ENCODE peak calls at places on chromosome 13, in four cellular contexts. One of them, this sample, is unnamed.

GRCh38 chr13:34578471-34578870 is 363.6 kb upstream of the NBEA start:
- DNase-seq in cardiac fibroblast: peak
- DNase-seq in body of pancreas: no peak
- DNase-seq in AG09309: no peak
- DNase-seq in this sample: peak

GRCh38 chr13:112952759-112953541 is 16.1 kb upstream of the MCF2L start:
- DNase-seq in cardiac fibroblast: no peak
- DNase-seq in body of pancreas: no peak
- DNase-seq in AG09309: no peak
- DNase-seq in this sample: no peak

GRCh38 chr13:114119196-114119595 is 13.2 kb downstream of the RASA3 start:
- DNase-seq in cardiac fibroblast: peak
- DNase-seq in body of pancreas: no peak
- DNase-seq in AG09309: no peak
- DNase-seq in this sample: peak

GRCh38 chr13:31898383-31899071 is 133.0 kb upstream of the FRY start:
- DNase-seq in cardiac fibroblast: no peak
- DNase-seq in body of pancreas: no peak
- DNase-seq in AG09309: no peak
- DNase-seq in this sample: no peak

GRCh38 chr13:80584785-80585184 is 243.9 kb upstream of the SPRY2 start:
- DNase-seq in cardiac fibroblast: no peak
- DNase-seq in body of pancreas: no peak
- DNase-seq in AG09309: no peak
- DNase-seq in this sample: no peak

GRCh38 chr13:25803626-25804025 is 248.2 kb downstream of the SHISA2 start:
- DNase-seq in cardiac fibroblast: no peak
- DNase-seq in body of pancreas: no peak
- DNase-seq in AG09309: no peak
- DNase-seq in this sample: no peak

GRCh38 chr13:37870895-37871550 is 1.5 kb upstream of the TRPC4 start:
- DNase-seq in cardiac fibroblast: peak
- DNase-seq in body of pancreas: no peak
- DNase-seq in AG09309: no peak
- DNase-seq in this sample: peak

GRCh38 chr13:35630551-35631275 is 154.2 kb upstream of the MAB21L1 start:
- DNase-seq in cardiac fibroblast: peak
- DNase-seq in body of pancreas: no peak
- DNase-seq in AG09309: peak
- DNase-seq in this sample: peak

GRCh38 chr13:53941588-53942190 is 913.1 kb downstream of the OLFM4 start:
- DNase-seq in cardiac fibroblast: no peak
- DNase-seq in body of pancreas: no peak
- DNase-seq in AG09309: no peak
- DNase-seq in this sample: no peak

GRCh38 chr13:39349391-39349790 is 253.6 kb downstream of the LHFPL6 start:
- DNase-seq in cardiac fibroblast: no peak
- DNase-seq in body of pancreas: no peak
- DNase-seq in AG09309: no peak
- DNase-seq in this sample: no peak

GRCh38 chr13:27783111-27783510 is 9.2 kb upstream of the GSX1 start:
- DNase-seq in cardiac fibroblast: peak
- DNase-seq in body of pancreas: peak
- DNase-seq in AG09309: no peak
- DNase-seq in this sample: peak

GRCh38 chr13:39037410-39037879 is 444 bp downstream of the PROSER1 start:
- DNase-seq in cardiac fibroblast: no peak
- DNase-seq in body of pancreas: no peak
- DNase-seq in AG09309: no peak
- DNase-seq in this sample: peak

GRCh38 chr13:26184791-26185250 is 37.3 kb downstream of the RNF6 start:
- DNase-seq in cardiac fibroblast: peak
- DNase-seq in body of pancreas: peak
- DNase-seq in AG09309: peak
- DNase-seq in this sample: peak

GRCh38 chr13:97058896-97059295 is 64.6 kb upstream of the OXGR1 start:
- DNase-seq in cardiac fibroblast: no peak
- DNase-seq in body of pancreas: no peak
- DNase-seq in AG09309: no peak
- DNase-seq in this sample: no peak

GRCh38 chr13:38394777-38395504 is 45.3 kb downstream of the UFM1 start:
- DNase-seq in cardiac fibroblast: no peak
- DNase-seq in body of pancreas: no peak
- DNase-seq in AG09309: peak
- DNase-seq in this sample: peak

GRCh38 chr13:114100446-114101320 is 31.7 kb downstream of the RASA3 start:
- DNase-seq in cardiac fibroblast: peak
- DNase-seq in body of pancreas: peak
- DNase-seq in AG09309: no peak
- DNase-seq in this sample: no peak

GRCh38 chr13:113742000-113742441 is 17.0 kb upstream of the TMEM255B start:
- DNase-seq in cardiac fibroblast: peak
- DNase-seq in body of pancreas: no peak
- DNase-seq in AG09309: no peak
- DNase-seq in this sample: peak

GRCh38 chr13:41465215-41465907 is 8.0 kb downstream of the RGCC start:
- DNase-seq in cardiac fibroblast: peak
- DNase-seq in body of pancreas: no peak
- DNase-seq in AG09309: peak
- DNase-seq in this sample: peak

GRCh38 chr13:20489185-20489820 is 36.4 kb downstream of the CRYL1 start:
- DNase-seq in cardiac fibroblast: peak
- DNase-seq in body of pancreas: peak
- DNase-seq in AG09309: no peak
- DNase-seq in this sample: no peak
- TF ChIP-seq CTCF in cardiac fibroblast: no peak
- TF ChIP-seq CTCF in body of pancreas: peak
- TF ChIP-seq CTCF in AG09309: peak
- TF ChIP-seq CTCF in this sample: peak

GRCh38 chr13:78997902-78998654 is 339.1 kb upstream of the OBI1 start:
- DNase-seq in cardiac fibroblast: no peak
- DNase-seq in body of pancreas: no peak
- DNase-seq in AG09309: no peak
- DNase-seq in this sample: no peak
- H3K4me3 ChIP-seq in cardiac fibroblast: no peak
- H3K4me3 ChIP-seq in body of pancreas: no peak
- H3K4me3 ChIP-seq in AG09309: no peak
- H3K4me3 ChIP-seq in this sample: no peak

DNA sequence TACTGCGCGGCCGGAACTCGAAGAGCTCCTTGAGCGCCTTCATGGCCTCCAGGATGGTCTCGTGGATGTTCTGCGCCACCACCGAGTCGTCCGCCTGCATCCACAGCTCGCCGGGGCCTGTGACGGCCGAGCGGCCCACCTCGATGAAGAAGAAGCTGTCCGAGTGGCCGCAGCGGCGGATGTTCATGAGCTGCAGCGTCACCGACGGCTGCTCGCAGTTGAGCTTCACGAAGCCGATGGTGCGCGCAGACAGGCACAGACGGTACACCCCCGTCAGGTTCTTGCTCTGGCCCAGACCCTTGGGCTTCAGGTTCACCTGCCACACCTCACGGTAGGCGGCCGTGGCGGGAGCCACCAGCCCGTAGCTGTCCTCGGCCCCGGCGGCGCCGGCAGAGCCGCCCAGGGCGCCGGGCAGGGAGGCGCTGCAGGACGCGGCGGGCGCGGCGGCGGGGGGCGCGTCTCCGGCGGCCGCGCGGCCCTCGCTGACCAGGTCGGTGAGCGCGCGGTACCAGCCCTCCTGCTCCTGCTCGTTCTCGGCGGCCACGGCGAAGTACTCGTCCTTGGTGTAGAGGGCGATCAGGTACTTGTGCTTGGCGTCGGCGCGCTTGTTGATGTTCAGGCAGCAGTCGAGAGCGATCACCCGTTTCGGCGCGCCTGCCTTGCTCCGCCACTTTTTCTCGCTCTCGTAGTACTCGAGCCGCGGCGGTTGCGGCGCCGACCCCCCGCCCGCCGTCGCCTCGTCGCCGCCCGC is 1.1 kb downstream of the IRS2 start:
- DNase-seq in cardiac fibroblast: peak
- DNase-seq in body of pancreas: peak
- DNase-seq in AG09309: no peak
- DNase-seq in this sample: peak
- TF ChIP-seq CTCF in cardiac fibroblast: no peak
- TF ChIP-seq CTCF in body of pancreas: no peak
- TF ChIP-seq CTCF in AG09309: no peak
- TF ChIP-seq CTCF in this sample: no peak

GRCh38 chr13:45413826-45414312 is 4.3 kb downstream of the SLC25A30 start:
- DNase-seq in cardiac fibroblast: no peak
- DNase-seq in body of pancreas: no peak
- DNase-seq in AG09309: no peak
- DNase-seq in this sample: no peak
- H3K4me3 ChIP-seq in cardiac fibroblast: no peak
- H3K4me3 ChIP-seq in body of pancreas: no peak
- H3K4me3 ChIP-seq in AG09309: no peak
- H3K4me3 ChIP-seq in this sample: peak

GRCh38 chr13:91922969-91923592 is 524.7 kb downstream of the GPC5 start:
- DNase-seq in cardiac fibroblast: no peak
- DNase-seq in body of pancreas: no peak
- DNase-seq in AG09309: no peak
- DNase-seq in this sample: no peak
- TF ChIP-seq CTCF in cardiac fibroblast: no peak
- TF ChIP-seq CTCF in body of pancreas: no peak
- TF ChIP-seq CTCF in AG09309: no peak
- TF ChIP-seq CTCF in this sample: no peak

DNA sequence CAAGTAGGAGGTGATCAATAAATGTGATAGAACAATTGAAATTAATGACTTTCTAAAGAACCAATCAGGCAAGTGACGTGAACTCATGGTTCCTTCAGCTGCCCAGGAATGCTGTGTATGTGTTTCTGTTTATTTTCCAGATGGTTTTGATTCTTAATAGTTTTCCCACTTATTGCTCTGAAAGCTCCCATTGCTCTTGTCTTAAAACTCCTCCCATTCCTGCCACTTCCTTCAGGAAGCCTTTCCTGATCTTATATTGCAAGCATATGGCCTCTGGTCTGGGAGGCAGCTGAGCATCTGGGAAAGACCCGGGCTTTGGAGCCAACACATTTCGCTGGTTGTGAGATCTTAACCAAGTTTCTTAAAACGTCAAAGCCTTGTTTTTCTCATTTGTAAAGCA is 17.1 kb upstream of the LATS2 start:
- DNase-seq in cardiac fibroblast: no peak
- DNase-seq in body of pancreas: no peak
- DNase-seq in AG09309: no peak
- DNase-seq in this sample: peak
- H3K4me3 ChIP-seq in cardiac fibroblast: no peak
- H3K4me3 ChIP-seq in body of pancreas: no peak
- H3K4me3 ChIP-seq in AG09309: no peak
- H3K4me3 ChIP-seq in this sample: no peak

GRCh38 chr13:71851541-71851940 is 15.5 kb downstream of the DACH1 start:
- DNase-seq in cardiac fibroblast: no peak
- DNase-seq in body of pancreas: no peak
- DNase-seq in AG09309: no peak
- DNase-seq in this sample: no peak

GRCh38 chr13:71854401-71854800 is 12.6 kb downstream of the DACH1 start:
- DNase-seq in cardiac fibroblast: no peak
- DNase-seq in body of pancreas: no peak
- DNase-seq in AG09309: no peak
- DNase-seq in this sample: no peak

GRCh38 chr13:71856548-71856947 is 10.5 kb downstream of the DACH1 start:
- DNase-seq in cardiac fibroblast: no peak
- DNase-seq in body of pancreas: no peak
- DNase-seq in AG09309: no peak
- DNase-seq in this sample: no peak

DNA sequence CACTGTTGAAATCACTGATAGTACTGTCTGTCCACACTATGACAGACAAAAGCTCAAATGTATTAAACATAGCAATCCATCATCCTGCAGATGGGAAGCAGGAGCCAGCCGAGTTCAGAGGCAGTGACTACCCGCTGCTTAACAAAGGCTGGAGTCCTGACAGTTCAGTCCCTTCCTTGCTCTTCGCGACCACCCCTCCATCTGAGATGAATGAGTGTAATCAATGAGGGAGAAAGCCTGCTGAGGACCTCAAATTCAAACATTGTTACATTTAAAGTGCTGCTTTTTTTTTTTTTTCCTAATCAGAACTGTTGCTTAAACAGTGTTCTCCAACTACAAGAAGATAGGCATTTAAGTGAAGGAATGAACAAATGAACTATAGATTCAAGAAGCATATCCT is 14.9 kb downstream of the DACH1 start:
- DNase-seq in cardiac fibroblast: no peak
- DNase-seq in body of pancreas: no peak
- DNase-seq in AG09309: no peak
- DNase-seq in this sample: no peak
- TF ChIP-seq CTCF in cardiac fibroblast: no peak
- TF ChIP-seq CTCF in body of pancreas: no peak
- TF ChIP-seq CTCF in AG09309: no peak
- TF ChIP-seq CTCF in this sample: no peak

GRCh38 chr13:52739468-52740071 is at the start of gene CNMD:
- DNase-seq in cardiac fibroblast: no peak
- DNase-seq in body of pancreas: no peak
- DNase-seq in AG09309: no peak
- DNase-seq in this sample: no peak
- H3K4me3 ChIP-seq in cardiac fibroblast: peak
- H3K4me3 ChIP-seq in body of pancreas: no peak
- H3K4me3 ChIP-seq in AG09309: no peak
- H3K4me3 ChIP-seq in this sample: peak

DNA sequence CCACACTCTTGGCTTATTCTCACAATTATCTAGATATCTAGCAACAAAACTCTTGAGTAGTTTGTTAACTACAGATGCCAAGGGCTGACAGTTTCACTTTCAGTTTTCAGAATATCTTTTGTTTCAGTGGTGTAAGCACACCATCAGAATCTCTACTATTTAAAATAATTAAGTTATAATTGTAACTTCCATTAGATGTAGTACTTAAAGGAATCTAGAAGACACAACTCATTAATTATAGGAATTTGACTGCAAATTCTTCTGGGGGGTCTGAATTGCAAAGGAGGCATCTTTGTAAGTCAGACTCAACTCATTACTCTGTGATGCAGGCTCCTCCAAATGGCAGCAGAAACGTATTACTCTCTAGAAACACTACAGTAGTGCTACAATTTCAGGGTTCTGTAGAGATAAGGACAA is 44.9 kb upstream of the USPL1 start:
- DNase-seq in cardiac fibroblast: peak
- DNase-seq in body of pancreas: no peak
- DNase-seq in AG09309: no peak
- DNase-seq in this sample: peak
- TF ChIP-seq CTCF in cardiac fibroblast: peak
- TF ChIP-seq CTCF in body of pancreas: peak
- TF ChIP-seq CTCF in AG09309: peak
- TF ChIP-seq CTCF in this sample: peak

This sample was measured in fibroblast of villous mesenchyme.